ENCODE peak calls at places on chromosomes 1 and 21, in seven cellular contexts. J, S, P, Q, Y, T and M are unnamed samples.

GRCh38 chr1:22271847-22272801 is 129.2 kb upstream of the WNT4 start:
- DNase-seq in Y (no peak), T (no peak), J (no peak), Q (no peak), P (no peak), S (no peak), M (peak)

GRCh38 chr1:170592591-170593111 is 60.7 kb downstream of the GORAB start:
- DNase-seq in J (no peak), Y (no peak), Q (no peak), T (no peak), S (no peak), P (peak), M (no peak)

GRCh38 chr1:112935474-112936289 is 20.3 kb downstream of the SLC16A1 start:
- DNase-seq in S (no peak), T (no peak), J (no peak), P (peak), Q (peak), Y (no peak), M (no peak)

GRCh38 chr1:241823925-241824324 is 24.1 kb upstream of the EXO1 start:
- DNase-seq in Q (no peak), P (no peak), J (no peak), Y (no peak), S (no peak), T (no peak), M (no peak)

GRCh38 chr1:42844592-42845140 is 1.7 kb upstream of the ZNF691 start:
- DNase-seq in S (no peak), T (no peak), P (peak), J (no peak), Q (no peak), Y (no peak), M (no peak)

GRCh38 chr1:56477164-56478111 is 101.9 kb downstream of the PLPP3 start:
- DNase-seq in S (peak), T (peak), P (peak), J (no peak), Q (peak), Y (peak), M (peak)

GRCh38 chr1:181160322-181160721 is 71.8 kb downstream of the IER5 start:
- DNase-seq in S (no peak), Y (no peak), P (no peak), Q (no peak), T (no peak), J (no peak), M (no peak)

GRCh38 chr21:40254540-40255455 is 387.6 kb downstream of the PCP4 start:
- DNase-seq in J (no peak), T (no peak), P (no peak), Y (no peak), S (no peak), Q (no peak), M (no peak)

DNA sequence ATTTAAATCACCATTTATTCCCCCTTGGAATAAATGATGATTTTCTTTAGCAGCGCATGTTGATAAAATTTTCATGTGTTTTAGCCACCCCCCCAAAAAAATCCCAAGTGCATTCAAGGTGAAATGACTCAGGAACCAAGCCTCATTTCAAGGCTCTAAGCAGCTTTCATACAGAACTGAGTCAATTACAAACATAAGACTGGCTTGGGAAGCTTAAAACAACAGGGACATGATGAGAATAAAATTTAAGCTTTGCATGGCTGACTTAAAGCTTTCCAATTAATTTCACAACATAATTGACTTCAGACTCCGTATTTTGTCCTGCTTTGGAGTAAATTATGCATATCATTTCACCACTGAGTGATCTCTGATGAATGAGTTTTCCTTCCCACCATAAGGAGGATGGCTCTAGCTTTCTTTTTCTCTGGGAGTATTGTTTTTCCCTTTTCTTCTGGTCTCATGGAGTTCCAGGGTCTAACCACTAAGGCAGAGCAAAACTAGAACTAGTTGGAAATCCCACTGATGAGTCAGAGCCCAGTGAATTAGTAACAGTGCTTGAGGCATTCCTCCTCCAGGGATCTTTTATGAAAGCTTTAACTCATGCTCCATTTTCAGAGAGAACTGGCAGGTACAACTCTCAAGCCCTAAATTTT is 72.8 kb downstream of the XCL2 start:
- DNase-seq in Y (no peak), P (peak), Q (no peak), T (no peak), S (no peak), J (peak), M (no peak)
- H3K4me3 ChIP-seq in Y (no peak), P (no peak), Q (no peak), T (no peak), S (no peak), J (no peak), M (no peak)

GRCh38 chr1:162463021-162463420 is 34.6 kb upstream of the UHMK1 start:
- DNase-seq in Y (no peak), S (no peak), T (no peak), P (no peak), J (no peak), Q (peak), M (no peak)

GRCh38 chr1:162456324-162456723 is 41.3 kb upstream of the UHMK1 start:
- DNase-seq in T (no peak), Q (no peak), Y (no peak), S (no peak), J (no peak), P (no peak), M (no peak)

DNA sequence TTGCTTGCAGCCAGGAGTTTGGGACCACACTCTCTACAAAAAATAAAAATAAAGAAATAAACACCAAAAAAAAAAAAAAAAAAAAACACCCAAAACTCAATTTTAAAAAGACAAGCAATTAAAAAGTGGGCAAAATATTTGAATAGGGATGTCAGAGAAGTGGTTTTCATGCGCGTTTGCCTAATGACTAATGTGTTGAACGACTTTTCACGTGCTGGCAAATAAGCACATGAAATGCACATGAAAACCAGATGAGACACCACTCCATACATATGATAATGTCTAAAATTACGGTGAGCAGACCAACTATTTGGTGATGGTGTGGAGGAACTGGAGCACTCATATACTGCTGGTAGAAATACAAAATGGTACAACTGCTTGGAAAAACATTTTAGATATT is 39.4 kb upstream of the UHMK1 start:
- DNase-seq in J (no peak), Y (no peak), S (no peak), Q (no peak), P (no peak), T (no peak), M (no peak)
- H3K4me3 ChIP-seq in J (no peak), Y (no peak), S (no peak), Q (no peak), P (no peak), T (no peak), M (no peak)

DNA sequence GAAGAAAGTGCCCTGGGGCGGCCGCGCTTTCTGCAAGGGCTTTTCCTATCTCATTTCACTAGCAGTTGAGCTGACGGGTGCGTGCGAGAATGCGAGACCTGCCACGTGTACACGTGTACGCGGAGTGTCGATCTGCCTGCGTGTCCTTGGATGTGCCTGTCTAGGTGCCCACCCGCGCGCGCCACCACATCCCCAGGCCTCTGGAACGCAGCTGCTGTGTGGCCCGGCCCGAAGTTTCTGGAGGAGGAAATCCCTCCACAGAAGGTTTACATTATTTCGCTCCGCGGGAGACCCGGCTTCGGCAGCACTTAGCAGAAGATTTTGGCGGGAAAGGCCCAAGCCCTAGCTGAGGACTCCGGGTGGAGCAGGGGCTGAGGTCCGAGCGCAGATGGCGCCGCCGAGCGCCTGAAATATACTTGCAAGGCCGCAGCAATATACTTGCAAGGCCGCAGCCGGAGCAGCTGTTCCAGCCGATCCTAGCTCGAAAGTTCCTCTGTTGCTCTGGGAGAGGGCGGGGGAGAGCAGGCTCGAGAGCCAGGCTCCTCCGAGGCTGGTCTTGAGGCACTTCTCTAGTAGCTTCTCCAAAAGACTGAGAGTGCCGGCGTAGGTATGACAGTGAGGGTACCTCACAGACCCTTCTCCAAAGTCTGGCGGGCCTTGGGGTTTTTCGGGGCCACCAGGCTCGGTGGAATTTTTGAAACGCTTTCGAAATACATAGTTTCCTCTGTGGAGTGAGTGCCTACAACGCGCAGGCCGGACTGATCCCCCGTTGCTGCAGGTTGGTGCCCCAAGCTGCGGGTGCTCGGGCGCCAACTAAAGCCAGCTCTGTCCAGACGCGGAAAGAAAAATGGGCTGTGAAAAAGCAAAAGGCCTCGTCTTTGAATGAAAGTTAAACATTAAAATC is 3.8 kb downstream of the TBX15 start:
- DNase-seq in P (peak), Y (no peak), S (no peak), Q (peak), T (peak), J (no peak), M (no peak)
- H3K4me3 ChIP-seq in P (peak), Y (no peak), S (peak), Q (no peak), T (no peak), J (no peak), M (peak)

GRCh38 chr1:6150006-6150938 is 29.8 kb downstream of the CHD5 start:
- DNase-seq in P (no peak), S (no peak), J (no peak), T (no peak), Q (no peak), Y (no peak), M (no peak)

GRCh38 chr1:6151291-6151822 is 28.8 kb downstream of the CHD5 start:
- DNase-seq in Q (no peak), S (no peak), Y (no peak), J (no peak), P (no peak), T (no peak), M (no peak)

GRCh38 chr1:6145864-6146410 is 34.2 kb downstream of the CHD5 start:
- DNase-seq in Q (no peak), T (no peak), P (no peak), Y (no peak), S (no peak), J (no peak), M (no peak)

GRCh38 chr1:6149597-6149996 is 30.5 kb downstream of the CHD5 start:
- DNase-seq in J (no peak), Q (no peak), P (no peak), T (no peak), S (no peak), Y (no peak), M (no peak)

DNA sequence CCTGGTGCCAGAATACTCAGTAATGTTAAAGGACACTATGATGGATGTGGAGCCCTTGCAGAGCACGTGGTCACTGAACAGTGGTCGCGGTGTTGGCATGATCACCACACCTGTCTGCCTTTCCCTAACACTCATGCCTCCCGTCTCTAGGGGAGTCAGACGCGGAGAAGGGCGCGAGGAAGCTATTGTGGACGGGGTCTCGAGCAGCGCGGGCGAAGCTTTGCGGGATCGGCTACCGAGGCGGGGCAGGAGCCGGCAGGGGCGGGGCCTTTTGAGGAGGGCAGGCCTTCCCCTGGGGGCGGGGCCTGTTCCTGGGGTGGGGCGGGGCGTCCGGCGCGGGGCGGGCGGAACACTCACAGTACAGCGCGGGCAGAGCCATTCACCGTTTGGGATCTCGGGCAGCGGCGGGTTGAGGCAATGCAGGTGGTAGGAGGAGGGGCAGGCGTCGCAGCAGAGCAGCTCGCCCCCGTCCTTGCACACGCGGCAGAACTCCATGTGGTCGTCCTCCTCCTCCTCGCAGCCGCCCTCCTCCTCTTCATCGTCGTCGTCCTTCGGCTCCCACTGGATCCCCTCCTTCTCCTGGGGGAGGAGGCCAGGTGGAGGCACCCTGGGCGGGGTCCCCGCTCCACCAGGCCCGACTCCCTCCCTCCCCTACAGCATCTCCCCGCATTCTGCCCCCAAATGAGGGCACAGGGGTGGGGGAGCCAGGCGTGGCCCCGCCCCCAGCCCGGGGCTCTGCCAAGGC is 31.5 kb downstream of the CHD5 start:
- DNase-seq in Y (peak), P (peak), S (no peak), T (peak), J (no peak), Q (peak), M (peak)
- H3K4me3 ChIP-seq in Y (no peak), P (no peak), S (no peak), T (no peak), J (no peak), Q (no peak), M (no peak)

GRCh38 chr1:94542088-94542671 is 621 bp upstream of the F3 start:
- DNase-seq in Y (peak), Q (peak), S (peak), P (peak), T (peak), J (no peak), M (peak)
- H3K4me3 ChIP-seq in Y (peak), Q (peak), S (peak), P (peak), T (peak), J (peak), M (peak)

DNA sequence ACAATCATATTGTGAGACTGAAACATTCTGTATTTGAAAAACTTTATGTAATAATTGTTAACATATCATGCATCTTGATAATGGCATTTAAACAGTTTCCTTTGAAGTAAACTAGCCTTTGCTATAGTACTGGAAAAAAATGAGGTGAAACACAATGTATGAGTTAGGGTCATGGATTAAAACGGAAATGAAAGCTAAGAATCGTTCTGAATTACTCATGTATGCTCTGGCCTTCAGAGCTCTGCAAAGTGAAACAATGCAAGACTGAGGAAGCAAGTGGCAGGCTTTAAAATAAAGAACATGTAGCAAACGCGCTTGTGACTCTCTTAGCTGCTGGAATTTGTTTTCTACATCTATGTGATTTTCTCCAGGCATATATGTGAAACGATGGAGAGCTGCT is 317.1 kb downstream of the DPYD start:
- DNase-seq in J (no peak), P (no peak), Q (peak), S (no peak), T (no peak), Y (no peak), M (no peak)
- H3K4me3 ChIP-seq in J (no peak), P (no peak), Q (no peak), S (no peak), T (no peak), Y (no peak), M (no peak)